ENCODE peak calls at places on chromosome 17, in four cellular contexts. T is NCI-H1092 treated with DMSO at 0.1 percent for 48 hours, W is endothelial cell, I is T follicular helper cell. P is an unnamed sample.

GRCh38 chr17:81030726-81031570 is 4.0 kb upstream of the BAIAP2 start:
- DNase-seq in T (peak; percentile 41), I (no peak), W (no peak), P (no peak)

GRCh38 chr17:79630821-79631639 is 20.2 kb upstream of the RBFOX3 start:
- DNase-seq in I (no peak), T (no peak), W (peak; percentile 2), P (no peak)

GRCh38 chr17:15341385-15341849 is at the start of gene TEKT3:
- DNase-seq in I (no peak), W (peak; percentile 89), T (peak; percentile 35), P (peak; percentile 8)

GRCh38 chr17:78704594-78704993 is 77.5 kb downstream of the CYTH1 start:
- DNase-seq in I (no peak), W (no peak), T (no peak), P (no peak)

GRCh38 chr17:1865252-1866037 is 35.6 kb downstream of the RPA1 start:
- DNase-seq in T (no peak), W (peak; percentile 50), I (peak; percentile 33), P (peak; percentile 54)

GRCh38 chr17:9331512-9332163 is 244.0 kb downstream of the STX8 start:
- DNase-seq in I (no peak), T (no peak), W (no peak), P (no peak)

GRCh38 chr17:70288540-70289290 is 119.4 kb downstream of the KCNJ2 start:
- DNase-seq in I (no peak), W (no peak), T (no peak), P (no peak)

GRCh38 chr17:28746611-28747045 is 2.8 kb downstream of the TRAF4 start:
- DNase-seq in I (no peak), W (no peak), T (peak; percentile 69), P (peak; percentile 95)

GRCh38 chr17:75827291-75828050 is 16.7 kb downstream of the UNC13D start:
- DNase-seq in I (peak; percentile 36), W (peak; percentile 87), T (peak; percentile 86), P (no peak)

GRCh38 chr17:75565066-75565465 is 22.5 kb upstream of the MYO15B start:
- DNase-seq in T (no peak), W (no peak), I (no peak), P (peak; percentile 33)

GRCh38 chr17:40525294-40525693 is 23.9 kb upstream of the TNS4 start:
- DNase-seq in T (no peak), I (no peak), W (no peak), P (no peak)

GRCh38 chr17:59254742-59255141 is 34.4 kb downstream of the GDPD1 start:
- DNase-seq in T (no peak), I (no peak), W (no peak), P (peak; percentile 4)

GRCh38 chr17:66673668-66674276 is 161.1 kb upstream of the CACNG5 start:
- DNase-seq in I (peak; percentile 17), T (peak; percentile 21), W (peak; percentile 65), P (peak; percentile 87)

GRCh38 chr17:79005063-79005861 is 4.3 kb downstream of the CANT1 start:
- DNase-seq in W (no peak), T (no peak), I (no peak), P (peak; percentile 85)

GRCh38 chr17:17088511-17089205 is 46.4 kb downstream of the MPRIP start:
- DNase-seq in T (no peak), W (no peak), I (no peak), P (no peak)

GRCh38 chr17:67636841-67637240 is 80.9 kb upstream of the NOL11 start:
- DNase-seq in W (no peak), I (no peak), T (no peak), P (no peak)

GRCh38 chr17:50274142-50274944 is at the start of gene TMEM92:
- DNase-seq in W (peak; percentile 80), T (no peak), I (no peak), P (peak; percentile 71)

GRCh38 chr17:79188048-79188447 is 113.4 kb downstream of the ENGASE start:
- DNase-seq in W (peak; percentile 72), T (peak; percentile 8), I (no peak), P (peak; percentile 22)

GRCh38 chr17:50908860-50909764 is 43.0 kb upstream of the TOB1 start:
- DNase-seq in T (no peak), W (no peak), I (peak; percentile 27), P (no peak)

GRCh38 chr17:77287432-77288068 is 146.8 kb downstream of the SEC14L1 start:
- DNase-seq in T (peak; percentile 82), W (peak; percentile 47), I (no peak), P (peak; percentile 86)

GRCh38 chr17:17626151-17626805 is 34.8 kb upstream of the PEMT start:
- DNase-seq in T (peak; percentile 44), W (no peak), I (no peak), P (no peak)

GRCh38 chr17:13931111-13931526 is 138.2 kb upstream of the COX10 start:
- DNase-seq in I (no peak), W (no peak), T (no peak), P (no peak)

GRCh38 chr17:52201764-52202571 is 43.5 kb upstream of the CA10 start:
- DNase-seq in I (no peak), T (no peak), W (no peak), P (no peak)

GRCh38 chr17:47831934-47832327 is 461 bp downstream of the LRRC46 start:
- DNase-seq in I (no peak), W (no peak), T (no peak), P (no peak)

GRCh38 chr17:81460856-81461460 is 51.6 kb downstream of the ACTG1 start:
- DNase-seq in T (no peak), I (no peak), W (no peak), P (no peak)

P was measured in PC-9.